ENCODE peak calls at places on chromosomes 1 and 21, in eight cellular contexts. One of them, this sample, is unnamed.

GRCh38 chr1:159922499-159923202 is 2.7 kb downstream of the TAGLN2 start:
- DNase-seq in RKO: no peak
- DNase-seq in mesendoderm: no peak
- DNase-seq in RCC 7860: peak
- DNase-seq in fibroblast of pulmonary artery: peak
- DNase-seq in thoracic aorta: no peak
- DNase-seq in body of pancreas: peak
- DNase-seq in NCI-H1105 treated with DMSO at 0.1 percent for 48 hours: no peak
- DNase-seq in this sample: no peak

GRCh38 chr1:65525297-65526048 is 105.0 kb downstream of the LEPR start:
- DNase-seq in RKO: no peak
- DNase-seq in mesendoderm: no peak
- DNase-seq in RCC 7860: no peak
- DNase-seq in fibroblast of pulmonary artery: no peak
- DNase-seq in thoracic aorta: no peak
- DNase-seq in body of pancreas: peak
- DNase-seq in NCI-H1105 treated with DMSO at 0.1 percent for 48 hours: no peak
- DNase-seq in this sample: no peak

GRCh38 chr1:146007048-146007784 is 10.8 kb upstream of the TXNIP start:
- DNase-seq in RKO: peak
- DNase-seq in mesendoderm: peak
- DNase-seq in RCC 7860: peak
- DNase-seq in fibroblast of pulmonary artery: peak
- DNase-seq in thoracic aorta: peak
- DNase-seq in body of pancreas: peak
- DNase-seq in NCI-H1105 treated with DMSO at 0.1 percent for 48 hours: peak
- DNase-seq in this sample: peak

GRCh38 chr1:44635439-44635838 is 38.8 kb downstream of the TMEM53 start:
- DNase-seq in RKO: no peak
- DNase-seq in mesendoderm: no peak
- DNase-seq in RCC 7860: no peak
- DNase-seq in fibroblast of pulmonary artery: no peak
- DNase-seq in thoracic aorta: no peak
- DNase-seq in body of pancreas: no peak
- DNase-seq in NCI-H1105 treated with DMSO at 0.1 percent for 48 hours: no peak
- DNase-seq in this sample: no peak

GRCh38 chr1:225882699-225883615 is 777 bp upstream of the TMEM63A start:
- DNase-seq in RKO: peak
- DNase-seq in mesendoderm: peak
- DNase-seq in RCC 7860: peak
- DNase-seq in fibroblast of pulmonary artery: peak
- DNase-seq in thoracic aorta: no peak
- DNase-seq in body of pancreas: peak
- DNase-seq in NCI-H1105 treated with DMSO at 0.1 percent for 48 hours: no peak
- DNase-seq in this sample: no peak

GRCh38 chr1:154427173-154428139 is 22.3 kb downstream of the IL6R start:
- DNase-seq in RKO: no peak
- DNase-seq in mesendoderm: no peak
- DNase-seq in RCC 7860: no peak
- DNase-seq in fibroblast of pulmonary artery: peak
- DNase-seq in thoracic aorta: no peak
- DNase-seq in body of pancreas: no peak
- DNase-seq in NCI-H1105 treated with DMSO at 0.1 percent for 48 hours: no peak
- DNase-seq in this sample: no peak

GRCh38 chr1:54703471-54703870 is 12.2 kb upstream of the TTC4 start:
- DNase-seq in RKO: no peak
- DNase-seq in mesendoderm: no peak
- DNase-seq in RCC 7860: no peak
- DNase-seq in fibroblast of pulmonary artery: no peak
- DNase-seq in thoracic aorta: no peak
- DNase-seq in body of pancreas: no peak
- DNase-seq in NCI-H1105 treated with DMSO at 0.1 percent for 48 hours: no peak
- DNase-seq in this sample: no peak

GRCh38 chr1:19411612-19412011 is 73.7 kb downstream of the CAPZB start:
- DNase-seq in RKO: no peak
- DNase-seq in mesendoderm: no peak
- DNase-seq in RCC 7860: no peak
- DNase-seq in fibroblast of pulmonary artery: no peak
- DNase-seq in thoracic aorta: no peak
- DNase-seq in body of pancreas: no peak
- DNase-seq in NCI-H1105 treated with DMSO at 0.1 percent for 48 hours: no peak
- DNase-seq in this sample: no peak

GRCh38 chr1:228289996-228290881 is 82.4 kb downstream of the OBSCN start:
- DNase-seq in RKO: no peak
- DNase-seq in mesendoderm: no peak
- DNase-seq in RCC 7860: no peak
- DNase-seq in fibroblast of pulmonary artery: no peak
- DNase-seq in thoracic aorta: no peak
- DNase-seq in body of pancreas: no peak
- DNase-seq in NCI-H1105 treated with DMSO at 0.1 percent for 48 hours: no peak
- DNase-seq in this sample: no peak

GRCh38 chr1:111483166-111483565 is 9.4 kb downstream of the C1orf162 start:
- DNase-seq in RKO: no peak
- DNase-seq in mesendoderm: no peak
- DNase-seq in RCC 7860: no peak
- DNase-seq in fibroblast of pulmonary artery: peak
- DNase-seq in thoracic aorta: no peak
- DNase-seq in body of pancreas: no peak
- DNase-seq in NCI-H1105 treated with DMSO at 0.1 percent for 48 hours: no peak
- DNase-seq in this sample: no peak

GRCh38 chr1:114139540-114139939 is 14.1 kb downstream of the SYT6 start:
- DNase-seq in RKO: no peak
- DNase-seq in mesendoderm: no peak
- DNase-seq in RCC 7860: no peak
- DNase-seq in fibroblast of pulmonary artery: no peak
- DNase-seq in thoracic aorta: no peak
- DNase-seq in body of pancreas: no peak
- DNase-seq in NCI-H1105 treated with DMSO at 0.1 percent for 48 hours: no peak
- DNase-seq in this sample: no peak

GRCh38 chr1:176949033-176949662 is 215.4 kb downstream of the ASTN1 start:
- DNase-seq in RKO: peak
- DNase-seq in mesendoderm: peak
- DNase-seq in RCC 7860: peak
- DNase-seq in fibroblast of pulmonary artery: peak
- DNase-seq in thoracic aorta: no peak
- DNase-seq in body of pancreas: peak
- DNase-seq in NCI-H1105 treated with DMSO at 0.1 percent for 48 hours: no peak
- DNase-seq in this sample: no peak

GRCh38 chr21:23799376-23799775 is 1807.9 kb downstream of the MRPL39 start:
- DNase-seq in RKO: no peak
- DNase-seq in mesendoderm: no peak
- DNase-seq in RCC 7860: no peak
- DNase-seq in fibroblast of pulmonary artery: no peak
- DNase-seq in thoracic aorta: no peak
- DNase-seq in body of pancreas: no peak
- DNase-seq in NCI-H1105 treated with DMSO at 0.1 percent for 48 hours: no peak
- DNase-seq in this sample: no peak

GRCh38 chr1:55741516-55741915 is 526.4 kb upstream of the USP24 start:
- DNase-seq in RKO: no peak
- DNase-seq in mesendoderm: no peak
- DNase-seq in RCC 7860: no peak
- DNase-seq in fibroblast of pulmonary artery: peak
- DNase-seq in thoracic aorta: no peak
- DNase-seq in body of pancreas: no peak
- DNase-seq in NCI-H1105 treated with DMSO at 0.1 percent for 48 hours: no peak
- DNase-seq in this sample: no peak

GRCh38 chr1:21042920-21043605 is 133.6 kb downstream of the EIF4G3 start:
- DNase-seq in RKO: no peak
- DNase-seq in mesendoderm: no peak
- DNase-seq in RCC 7860: no peak
- DNase-seq in fibroblast of pulmonary artery: peak
- DNase-seq in thoracic aorta: no peak
- DNase-seq in body of pancreas: no peak
- DNase-seq in NCI-H1105 treated with DMSO at 0.1 percent for 48 hours: no peak
- DNase-seq in this sample: no peak

GRCh38 chr1:97013904-97014303 is 292.3 kb downstream of the PTBP2 start:
- DNase-seq in RKO: no peak
- DNase-seq in mesendoderm: no peak
- DNase-seq in RCC 7860: no peak
- DNase-seq in fibroblast of pulmonary artery: peak
- DNase-seq in thoracic aorta: no peak
- DNase-seq in body of pancreas: no peak
- DNase-seq in NCI-H1105 treated with DMSO at 0.1 percent for 48 hours: no peak
- DNase-seq in this sample: no peak

GRCh38 chr1:113282011-113282896 is 108.1 kb upstream of the MAGI3 start:
- DNase-seq in RKO: no peak
- DNase-seq in mesendoderm: no peak
- DNase-seq in RCC 7860: no peak
- DNase-seq in fibroblast of pulmonary artery: no peak
- DNase-seq in thoracic aorta: no peak
- DNase-seq in body of pancreas: no peak
- DNase-seq in NCI-H1105 treated with DMSO at 0.1 percent for 48 hours: no peak
- DNase-seq in this sample: no peak

GRCh38 chr1:24151175-24151533 is 8.2 kb upstream of the IL22RA1 start:
- DNase-seq in RKO: no peak
- DNase-seq in mesendoderm: peak
- DNase-seq in RCC 7860: no peak
- DNase-seq in fibroblast of pulmonary artery: no peak
- DNase-seq in thoracic aorta: no peak
- DNase-seq in body of pancreas: peak
- DNase-seq in NCI-H1105 treated with DMSO at 0.1 percent for 48 hours: peak
- DNase-seq in this sample: no peak

GRCh38 chr1:48878191-48878940 is 101.7 kb upstream of the BEND5 start:
- DNase-seq in RKO: peak
- DNase-seq in mesendoderm: peak
- DNase-seq in RCC 7860: peak
- DNase-seq in fibroblast of pulmonary artery: peak
- DNase-seq in thoracic aorta: no peak
- DNase-seq in body of pancreas: no peak
- DNase-seq in NCI-H1105 treated with DMSO at 0.1 percent for 48 hours: no peak
- DNase-seq in this sample: peak

GRCh38 chr21:37758997-37759396 is 157.3 kb downstream of the KCNJ6 start:
- DNase-seq in RKO: peak
- DNase-seq in mesendoderm: peak
- DNase-seq in RCC 7860: peak
- DNase-seq in fibroblast of pulmonary artery: peak
- DNase-seq in thoracic aorta: no peak
- DNase-seq in body of pancreas: peak
- DNase-seq in NCI-H1105 treated with DMSO at 0.1 percent for 48 hours: peak
- DNase-seq in this sample: no peak

This sample was measured in SK-N-MC.